ENCODE peak calls at places on chromosomes 3 and 15, in seven cellular contexts. D is islet precursor cell, X is breast epithelium, Z is globus pallidus, E is HS-27A, U is trophoblast cell, V is heart right ventricle. W is an unnamed sample.

GRCh38 chr15:85414495-85414894 is 34.1 kb downstream of the AKAP13 start:
- DNase-seq in U (peak), D (no peak), E (no peak), Z (no peak), V (no peak), X (no peak), W (no peak)

GRCh38 chr3:54621181-54621580 is 306.7 kb downstream of the LRTM1 start:
- DNase-seq in X (no peak), E (no peak), U (no peak), D (no peak), V (no peak), Z (no peak), W (no peak)

GRCh38 chr3:140834266-140835037 is 107.2 kb upstream of the SLC25A36 start:
- DNase-seq in D (peak), Z (no peak), X (no peak), E (peak), V (no peak), U (no peak), W (no peak)

GRCh38 chr3:186493507-186493906 is 50.7 kb downstream of the CRYGS start:
- DNase-seq in X (no peak), Z (no peak), E (no peak), V (no peak), U (peak), D (no peak), W (no peak)

GRCh38 chr3:174403831-174404230 is 455.3 kb upstream of the NAALADL2 start:
- DNase-seq in D (no peak), E (no peak), X (no peak), V (no peak), U (no peak), Z (peak), W (no peak)

GRCh38 chr15:59340325-59340724 is 32.3 kb downstream of the MYO1E start:
- DNase-seq in D (no peak), Z (no peak), U (no peak), V (no peak), X (no peak), E (no peak), W (no peak)

GRCh38 chr15:39869858-39870515 is 50.1 kb downstream of the GPR176 start:
- DNase-seq in E (no peak), D (no peak), U (no peak), X (no peak), V (peak), Z (peak), W (no peak)

GRCh38 chr3:10757821-10758130 is 58.3 kb upstream of the SLC6A11 start:
- DNase-seq in V (no peak), U (no peak), E (no peak), X (no peak), Z (no peak), D (no peak), W (no peak)

GRCh38 chr3:115325539-115325938 is 178.5 kb upstream of the ZBTB20 start:
- DNase-seq in U (peak), D (peak), E (no peak), V (peak), X (no peak), Z (no peak), W (peak)

GRCh38 chr3:52253314-52254260 is 8.0 kb downstream of the PPM1M start:
- DNase-seq in V (no peak), D (no peak), E (no peak), U (no peak), X (no peak), Z (peak), W (no peak)

GRCh38 chr3:169604118-169604517 is 59.4 kb downstream of the MECOM start:
- DNase-seq in V (no peak), E (no peak), U (peak), D (no peak), X (no peak), Z (no peak), W (no peak)

GRCh38 chr3:124606180-124606579 is 124.1 kb upstream of the UMPS start:
- DNase-seq in X (no peak), U (no peak), E (no peak), Z (no peak), V (peak), D (no peak), W (no peak)

GRCh38 chr3:184496933-184497332 is 64.7 kb upstream of the EPHB3 start:
- DNase-seq in D (no peak), E (no peak), U (no peak), Z (no peak), V (no peak), X (no peak), W (no peak)